ENCODE peak calls at places on chromosomes 1 and 21, in seven cellular contexts. One of them, this sample, is unnamed.

GRCh38 chr1:189769448-189769847 is 708.2 kb downstream of the BRINP3 start:
- DNase-seq in GM06990: no peak
- DNase-seq in OCI-LY7: no peak
- DNase-seq in hepatocyte: no peak
- DNase-seq in ovary: no peak
- DNase-seq in transverse colon: no peak
- DNase-seq in BE2C: no peak
- DNase-seq in this sample: no peak

GRCh38 chr21:31180256-31181088 is 142.2 kb upstream of the KRTAP19-8 start:
- DNase-seq in GM06990: no peak
- DNase-seq in OCI-LY7: peak; percentile 51
- DNase-seq in hepatocyte: peak; percentile 56
- DNase-seq in ovary: no peak
- DNase-seq in transverse colon: no peak
- DNase-seq in BE2C: peak; percentile 45
- DNase-seq in this sample: peak; percentile 65

GRCh38 chr21:28336299-28336698 is 656.4 kb downstream of the LTN1 start:
- DNase-seq in GM06990: no peak
- DNase-seq in OCI-LY7: peak; percentile 43
- DNase-seq in hepatocyte: peak; percentile 78
- DNase-seq in ovary: peak; percentile 15
- DNase-seq in transverse colon: no peak
- DNase-seq in BE2C: peak; percentile 34
- DNase-seq in this sample: peak; percentile 14

GRCh38 chr1:228408869-228409805 is 2.5 kb upstream of the TRIM11 start:
- DNase-seq in GM06990: no peak
- DNase-seq in OCI-LY7: no peak
- DNase-seq in hepatocyte: no peak
- DNase-seq in ovary: no peak
- DNase-seq in transverse colon: no peak
- DNase-seq in BE2C: no peak
- DNase-seq in this sample: no peak

GRCh38 chr1:210143465-210144062 is 89.0 kb upstream of the SERTAD4 start:
- DNase-seq in GM06990: no peak
- DNase-seq in OCI-LY7: peak; percentile 65
- DNase-seq in hepatocyte: peak; percentile 84
- DNase-seq in ovary: peak; percentile 52
- DNase-seq in transverse colon: peak; percentile 77
- DNase-seq in BE2C: peak; percentile 84
- DNase-seq in this sample: peak; percentile 29

GRCh38 chr1:117824612-117825011 is 104.8 kb downstream of the GDAP2 start:
- DNase-seq in GM06990: no peak
- DNase-seq in OCI-LY7: no peak
- DNase-seq in hepatocyte: no peak
- DNase-seq in ovary: no peak
- DNase-seq in transverse colon: no peak
- DNase-seq in BE2C: no peak
- DNase-seq in this sample: no peak

GRCh38 chr1:84724128-84724860 is 34.0 kb upstream of the SSX2IP start:
- DNase-seq in GM06990: no peak
- DNase-seq in OCI-LY7: peak; percentile 41
- DNase-seq in hepatocyte: no peak
- DNase-seq in ovary: no peak
- DNase-seq in transverse colon: peak; percentile 14
- DNase-seq in BE2C: peak; percentile 17
- DNase-seq in this sample: peak; percentile 41

GRCh38 chr1:8239039-8239305 is 78.9 kb upstream of the SLC45A1 start:
- DNase-seq in GM06990: no peak
- DNase-seq in OCI-LY7: no peak
- DNase-seq in hepatocyte: no peak
- DNase-seq in ovary: peak; percentile 49
- DNase-seq in transverse colon: peak; percentile 66
- DNase-seq in BE2C: no peak
- DNase-seq in this sample: no peak

GRCh38 chr1:93814059-93814794 is 64.8 kb downstream of the DNTTIP2 start:
- DNase-seq in GM06990: no peak
- DNase-seq in OCI-LY7: peak; percentile 85
- DNase-seq in hepatocyte: peak; percentile 79
- DNase-seq in ovary: peak; percentile 32
- DNase-seq in transverse colon: peak; percentile 59
- DNase-seq in BE2C: peak; percentile 58
- DNase-seq in this sample: peak; percentile 92

GRCh38 chr1:30672661-30673060 is 50.7 kb downstream of the MATN1 start:
- DNase-seq in GM06990: no peak
- DNase-seq in OCI-LY7: no peak
- DNase-seq in hepatocyte: no peak
- DNase-seq in ovary: no peak
- DNase-seq in transverse colon: no peak
- DNase-seq in BE2C: no peak
- DNase-seq in this sample: no peak

GRCh38 chr1:180277476-180278192 is 47.6 kb downstream of the LHX4 start:
- DNase-seq in GM06990: no peak
- DNase-seq in OCI-LY7: no peak
- DNase-seq in hepatocyte: no peak
- DNase-seq in ovary: no peak
- DNase-seq in transverse colon: no peak
- DNase-seq in BE2C: no peak
- DNase-seq in this sample: no peak

GRCh38 chr1:38121231-38121680 is 74.7 kb upstream of the POU3F1 start:
- DNase-seq in GM06990: no peak
- DNase-seq in OCI-LY7: no peak
- DNase-seq in hepatocyte: no peak
- DNase-seq in ovary: no peak
- DNase-seq in transverse colon: no peak
- DNase-seq in BE2C: no peak
- DNase-seq in this sample: no peak

GRCh38 chr1:88169939-88170338 is 514.1 kb upstream of the PKN2 start:
- DNase-seq in GM06990: no peak
- DNase-seq in OCI-LY7: no peak
- DNase-seq in hepatocyte: no peak
- DNase-seq in ovary: no peak
- DNase-seq in transverse colon: no peak
- DNase-seq in BE2C: no peak
- DNase-seq in this sample: no peak

GRCh38 chr1:72229893-72230292 is 52.4 kb downstream of the NEGR1 start:
- DNase-seq in GM06990: no peak
- DNase-seq in OCI-LY7: no peak
- DNase-seq in hepatocyte: no peak
- DNase-seq in ovary: no peak
- DNase-seq in transverse colon: no peak
- DNase-seq in BE2C: no peak
- DNase-seq in this sample: no peak

GRCh38 chr1:101235696-101236545 is 898 bp upstream of the S1PR1 start:
- DNase-seq in GM06990: peak; percentile 83
- DNase-seq in OCI-LY7: peak; percentile 41
- DNase-seq in hepatocyte: peak; percentile 59
- DNase-seq in ovary: peak; percentile 23
- DNase-seq in transverse colon: no peak
- DNase-seq in BE2C: peak; percentile 46
- DNase-seq in this sample: no peak

GRCh38 chr1:177310326-177310725 is 139.6 kb downstream of the BRINP2 start:
- DNase-seq in GM06990: no peak
- DNase-seq in OCI-LY7: no peak
- DNase-seq in hepatocyte: no peak
- DNase-seq in ovary: no peak
- DNase-seq in transverse colon: no peak
- DNase-seq in BE2C: no peak
- DNase-seq in this sample: no peak

GRCh38 chr1:108142773-108143394 is 57.3 kb downstream of the SLC25A24 start:
- DNase-seq in GM06990: no peak
- DNase-seq in OCI-LY7: no peak
- DNase-seq in hepatocyte: no peak
- DNase-seq in ovary: no peak
- DNase-seq in transverse colon: no peak
- DNase-seq in BE2C: no peak
- DNase-seq in this sample: no peak

GRCh38 chr21:25837545-25838263 is 102.9 kb downstream of the GABPA start:
- DNase-seq in GM06990: no peak
- DNase-seq in OCI-LY7: no peak
- DNase-seq in hepatocyte: peak; percentile 50
- DNase-seq in ovary: no peak
- DNase-seq in transverse colon: no peak
- DNase-seq in BE2C: no peak
- DNase-seq in this sample: no peak

GRCh38 chr1:171794085-171794484 is 12.6 kb downstream of the METTL13 start:
- DNase-seq in GM06990: no peak
- DNase-seq in OCI-LY7: no peak
- DNase-seq in hepatocyte: no peak
- DNase-seq in ovary: no peak
- DNase-seq in transverse colon: no peak
- DNase-seq in BE2C: no peak
- DNase-seq in this sample: peak; percentile 31

GRCh38 chr21:34986561-34987533 is 62.3 kb downstream of the RUNX1 start:
- DNase-seq in GM06990: peak; percentile 73
- DNase-seq in OCI-LY7: no peak
- DNase-seq in hepatocyte: peak; percentile 26
- DNase-seq in ovary: no peak
- DNase-seq in transverse colon: no peak
- DNase-seq in BE2C: no peak
- DNase-seq in this sample: peak; percentile 62

GRCh38 chr1:200869753-200870391 is 2.9 kb upstream of the GPR25 start:
- DNase-seq in GM06990: peak; percentile 75
- DNase-seq in OCI-LY7: peak; percentile 18
- DNase-seq in hepatocyte: no peak
- DNase-seq in ovary: no peak
- DNase-seq in transverse colon: no peak
- DNase-seq in BE2C: no peak
- DNase-seq in this sample: no peak

GRCh38 chr1:200874694-200875093 is 1.9 kb downstream of the GPR25 start:
- DNase-seq in GM06990: no peak
- DNase-seq in OCI-LY7: no peak
- DNase-seq in hepatocyte: no peak
- DNase-seq in ovary: no peak
- DNase-seq in transverse colon: no peak
- DNase-seq in BE2C: no peak
- DNase-seq in this sample: no peak

GRCh38 chr1:200873671-200874397 is 1.1 kb downstream of the GPR25 start:
- DNase-seq in GM06990: no peak
- DNase-seq in OCI-LY7: no peak
- DNase-seq in hepatocyte: no peak
- DNase-seq in ovary: no peak
- DNase-seq in transverse colon: no peak
- DNase-seq in BE2C: no peak
- DNase-seq in this sample: no peak

GRCh38 chr1:200873116-200873670 is 412 bp downstream of the GPR25 start:
- DNase-seq in GM06990: no peak
- DNase-seq in OCI-LY7: no peak
- DNase-seq in hepatocyte: no peak
- DNase-seq in ovary: no peak
- DNase-seq in transverse colon: no peak
- DNase-seq in BE2C: no peak
- DNase-seq in this sample: no peak

GRCh38 chr1:200872446-200873115 is at the start of gene GPR25:
- DNase-seq in GM06990: no peak
- DNase-seq in OCI-LY7: no peak
- DNase-seq in hepatocyte: no peak
- DNase-seq in ovary: no peak
- DNase-seq in transverse colon: no peak
- DNase-seq in BE2C: no peak
- DNase-seq in this sample: no peak
- H3K4me3 ChIP-seq in GM06990: peak within 1 kb of the TSS; percentile 59
- H3K4me3 ChIP-seq in OCI-LY7: no peak within 1 kb of the TSS
- H3K4me3 ChIP-seq in hepatocyte: no peak within 1 kb of the TSS
- H3K4me3 ChIP-seq in ovary: no peak within 1 kb of the TSS
- H3K4me3 ChIP-seq in transverse colon: no peak within 1 kb of the TSS
- H3K4me3 ChIP-seq in BE2C: no peak within 1 kb of the TSS
- H3K4me3 ChIP-seq in this sample: no peak within 1 kb of the TSS

GRCh38 chr21:33360871-33361602 is 36.3 kb downstream of the IFNAR1 start:
- DNase-seq in GM06990: peak; percentile 71
- DNase-seq in OCI-LY7: peak; percentile 85
- DNase-seq in hepatocyte: peak; percentile 81
- DNase-seq in ovary: peak; percentile 66
- DNase-seq in transverse colon: peak; percentile 89
- DNase-seq in BE2C: peak; percentile 81
- DNase-seq in this sample: peak; percentile 77
- H3K4me3 ChIP-seq in GM06990: peak overlapping the region; percentile 46
- H3K4me3 ChIP-seq in OCI-LY7: peak overlapping the region; percentile 38
- H3K4me3 ChIP-seq in hepatocyte: no peak overlapping the region
- H3K4me3 ChIP-seq in ovary: no peak overlapping the region
- H3K4me3 ChIP-seq in transverse colon: no peak overlapping the region
- H3K4me3 ChIP-seq in BE2C: peak overlapping the region; percentile 31
- H3K4me3 ChIP-seq in this sample: peak overlapping the region; percentile 42

GRCh38 chr1:183831336-183831735 is 26.4 kb downstream of the RGL1 start:
- DNase-seq in GM06990: no peak
- DNase-seq in OCI-LY7: no peak
- DNase-seq in hepatocyte: no peak
- DNase-seq in ovary: no peak
- DNase-seq in transverse colon: no peak
- DNase-seq in BE2C: no peak
- DNase-seq in this sample: no peak
- H3K4me3 ChIP-seq in GM06990: no peak overlapping the region
- H3K4me3 ChIP-seq in OCI-LY7: no peak overlapping the region
- H3K4me3 ChIP-seq in hepatocyte: no peak overlapping the region
- H3K4me3 ChIP-seq in ovary: no peak overlapping the region
- H3K4me3 ChIP-seq in transverse colon: no peak overlapping the region
- H3K4me3 ChIP-seq in BE2C: no peak overlapping the region
- H3K4me3 ChIP-seq in this sample: no peak overlapping the region

GRCh38 chr21:36750579-36750959 is 51.7 kb downstream of the SIM2 start:
- DNase-seq in GM06990: no peak
- DNase-seq in OCI-LY7: no peak
- DNase-seq in hepatocyte: no peak
- DNase-seq in ovary: no peak
- DNase-seq in transverse colon: no peak
- DNase-seq in BE2C: no peak
- DNase-seq in this sample: no peak

GRCh38 chr21:36745459-36745858 is 46.5 kb downstream of the SIM2 start:
- DNase-seq in GM06990: no peak
- DNase-seq in OCI-LY7: no peak
- DNase-seq in hepatocyte: no peak
- DNase-seq in ovary: no peak
- DNase-seq in transverse colon: no peak
- DNase-seq in BE2C: no peak
- DNase-seq in this sample: no peak

GRCh38 chr21:36747114-36747814 is 48.3 kb downstream of the SIM2 start:
- DNase-seq in GM06990: no peak
- DNase-seq in OCI-LY7: no peak
- DNase-seq in hepatocyte: no peak
- DNase-seq in ovary: no peak
- DNase-seq in transverse colon: no peak
- DNase-seq in BE2C: no peak
- DNase-seq in this sample: no peak

GRCh38 chr21:36749935-36750578 is 51.1 kb downstream of the SIM2 start:
- DNase-seq in GM06990: no peak
- DNase-seq in OCI-LY7: no peak
- DNase-seq in hepatocyte: peak; percentile 71
- DNase-seq in ovary: no peak
- DNase-seq in transverse colon: no peak
- DNase-seq in BE2C: no peak
- DNase-seq in this sample: no peak

DNA sequence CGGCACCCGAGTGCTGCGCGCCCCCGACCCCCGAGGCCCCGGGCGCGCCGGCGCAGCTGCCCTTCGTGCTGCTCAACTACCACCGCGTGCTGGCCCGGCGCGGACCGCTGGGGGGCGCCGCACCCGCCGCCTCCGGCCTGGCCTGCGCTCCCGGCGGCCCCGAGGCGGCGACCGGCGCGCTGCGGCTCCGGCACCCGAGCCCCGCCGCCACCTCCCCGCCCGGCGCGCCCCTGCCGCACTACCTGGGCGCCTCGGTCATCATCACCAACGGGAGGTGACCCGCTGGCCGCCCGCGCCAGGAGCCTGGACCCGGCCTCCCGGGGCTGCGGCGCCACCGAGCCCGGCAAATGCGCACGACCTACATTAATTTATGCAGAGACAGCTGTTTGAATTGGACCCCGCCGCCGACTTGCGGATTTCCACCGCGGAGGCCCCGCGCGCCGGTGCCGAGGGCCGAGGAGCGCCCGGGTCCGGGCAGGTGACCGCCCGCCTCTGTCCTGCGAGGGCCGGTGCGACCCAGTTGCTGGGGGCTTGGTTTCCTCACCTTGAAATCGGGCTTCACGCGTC is 49.0 kb downstream of the SIM2 start:
- DNase-seq in GM06990: peak; percentile 39
- DNase-seq in OCI-LY7: no peak
- DNase-seq in hepatocyte: peak; percentile 89
- DNase-seq in ovary: no peak
- DNase-seq in transverse colon: peak; percentile 60
- DNase-seq in BE2C: peak; percentile 82
- DNase-seq in this sample: no peak
- H3K4me3 ChIP-seq in GM06990: no peak overlapping the region
- H3K4me3 ChIP-seq in OCI-LY7: no peak overlapping the region
- H3K4me3 ChIP-seq in hepatocyte: peak overlapping the region; percentile 75
- H3K4me3 ChIP-seq in ovary: peak overlapping the region; percentile 10
- H3K4me3 ChIP-seq in transverse colon: no peak overlapping the region
- H3K4me3 ChIP-seq in BE2C: peak overlapping the region; percentile 28
- H3K4me3 ChIP-seq in this sample: no peak overlapping the region

This sample was measured in Jurkat, Clone E6-1.